ENCODE peak calls at places on chromosomes 1 and 21, in eight cellular contexts. C is GM12864; N is GDM1; P is stimulated activated CD8-positive, alpha-beta memory T cell treated with anti-CD3 and anti-CD28 coated beads, Interleukin-7, amount 100 ng/mL, for 1 hour; Y is NCI-H1417; D is sigmoid colon; Z is activated CD4-positive, alpha-beta T cell treated with anti-CD3 and anti-CD28 coated beads for 48 hours; B is NCI-H1105. U is an unnamed sample.

GRCh38 chr1:233587958-233588799 is 25.7 kb upstream of the KCNK1 start:
- DNase-seq in C (no peak), N (no peak), P (no peak), Y (peak; percentile 70), D (no peak), Z (no peak), B (no peak), U (no peak)

GRCh38 chr1:12450090-12450764 is 167.8 kb downstream of the DHRS3 start:
- DNase-seq in C (no peak), N (no peak), P (no peak), Y (no peak), D (no peak), Z (no peak), B (peak; percentile 56), U (no peak)

GRCh38 chr1:89894210-89894668 is 73.4 kb downstream of the LRRC8D start:
- DNase-seq in C (no peak), N (no peak), P (no peak), Y (no peak), D (no peak), Z (no peak), B (no peak), U (no peak)

GRCh38 chr21:44703731-44704635 is 7.0 kb downstream of the KRTAP10-12 start:
- DNase-seq in C (no peak), N (no peak), P (no peak), Y (no peak), D (no peak), Z (no peak), B (no peak), U (no peak)

GRCh38 chr21:15293251-15293650 is 228.5 kb upstream of the NRIP1 start:
- DNase-seq in C (no peak), N (no peak), P (no peak), Y (no peak), D (no peak), Z (no peak), B (no peak), U (no peak)

GRCh38 chr1:145757420-145757819 is 38.1 kb downstream of the CD160 start:
- DNase-seq in C (no peak), N (no peak), P (no peak), Y (no peak), D (no peak), Z (no peak), B (no peak), U (no peak)

GRCh38 chr1:110687244-110687643 is 12.5 kb upstream of the KCNA3 start:
- DNase-seq in C (no peak), N (no peak), P (no peak), Y (no peak), D (no peak), Z (no peak), B (no peak), U (no peak)

GRCh38 chr1:3491291-3492246 is 37.1 kb downstream of the ARHGEF16 start:
- DNase-seq in C (no peak), N (peak; percentile 42), P (peak; percentile 72), Y (peak; percentile 46), D (peak; percentile 84), Z (peak; percentile 89), B (peak; percentile 53), U (peak; percentile 64)

GRCh38 chr1:183043872-183044859 is 20.9 kb downstream of the LAMC1 start:
- DNase-seq in C (no peak), N (no peak), P (no peak), Y (no peak), D (no peak), Z (no peak), B (no peak), U (no peak)

GRCh38 chr1:32870615-32871363 is at the start of gene FNDC5:
- DNase-seq in C (no peak), N (no peak), P (no peak), Y (peak; percentile 63), D (no peak), Z (no peak), B (no peak), U (peak; percentile 32)

GRCh38 chr1:30707412-30708360 is 15.7 kb downstream of the MATN1 start:
- DNase-seq in C (no peak), N (peak; percentile 20), P (peak; percentile 29), Y (peak; percentile 70), D (peak; percentile 87), Z (peak; percentile 82), B (peak; percentile 85), U (peak; percentile 89)

GRCh38 chr1:31111290-31111951 is 45.9 kb upstream of the PUM1 start:
- DNase-seq in C (no peak), N (no peak), P (no peak), Y (no peak), D (no peak), Z (no peak), B (no peak), U (no peak)

GRCh38 chr21:42003051-42003461 is 7.1 kb downstream of the ZBTB21 start:
- DNase-seq in C (peak; percentile 26), N (peak; percentile 22), P (no peak), Y (no peak), D (no peak), Z (peak; percentile 56), B (no peak), U (no peak)

U was measured in NCI-H345.